ENCODE peak calls at places on chromosomes 2 and 18, in four cellular contexts. One of them, this sample, is unnamed.

GRCh38 chr18:7637269-7637668 is 70.2 kb downstream of the PTPRM start:
- DNase-seq in fibroblast of lung: peak; percentile 33
- DNase-seq in GM23338: no peak
- DNase-seq in neuronal stem cell: no peak
- DNase-seq in this sample: peak; percentile 92

GRCh38 chr18:5879479-5879882 is 15.8 kb downstream of the TMEM200C start:
- DNase-seq in fibroblast of lung: peak; percentile 66
- DNase-seq in GM23338: peak; percentile 43
- DNase-seq in neuronal stem cell: no peak
- DNase-seq in this sample: peak; percentile 58

GRCh38 chr2:220373878-220374277 is 746.4 kb downstream of the SLC4A3 start:
- DNase-seq in fibroblast of lung: peak; percentile 52
- DNase-seq in GM23338: peak; percentile 8
- DNase-seq in neuronal stem cell: no peak
- DNase-seq in this sample: peak; percentile 14

GRCh38 chr2:96775160-96775559 is 14.5 kb downstream of the CNNM4 start:
- DNase-seq in fibroblast of lung: no peak
- DNase-seq in GM23338: no peak
- DNase-seq in neuronal stem cell: no peak
- DNase-seq in this sample: peak; percentile 8

GRCh38 chr2:54901224-54901986 is 148.8 kb downstream of the RTN4 start:
- DNase-seq in fibroblast of lung: no peak
- DNase-seq in GM23338: no peak
- DNase-seq in neuronal stem cell: no peak
- DNase-seq in this sample: no peak

GRCh38 chr2:174038472-174038871 is 73.3 kb upstream of the SP3 start:
- DNase-seq in fibroblast of lung: no peak
- DNase-seq in GM23338: no peak
- DNase-seq in neuronal stem cell: no peak
- DNase-seq in this sample: no peak

GRCh38 chr2:6929196-6929874 is 12.1 kb downstream of the RNF144A start:
- DNase-seq in fibroblast of lung: peak; percentile 0
- DNase-seq in GM23338: no peak
- DNase-seq in neuronal stem cell: no peak
- DNase-seq in this sample: peak; percentile 18

GRCh38 chr18:12001400-12001799 is 20.1 kb downstream of the IMPA2 start:
- DNase-seq in fibroblast of lung: no peak
- DNase-seq in GM23338: no peak
- DNase-seq in neuronal stem cell: no peak
- DNase-seq in this sample: no peak

GRCh38 chr2:119428488-119429224 is 3.0 kb upstream of the TMEM37 start:
- DNase-seq in fibroblast of lung: no peak
- DNase-seq in GM23338: no peak
- DNase-seq in neuronal stem cell: no peak
- DNase-seq in this sample: no peak

GRCh38 chr2:159124441-159124911 is 156.0 kb downstream of the TANC1 start:
- DNase-seq in fibroblast of lung: peak; percentile 88
- DNase-seq in GM23338: peak; percentile 48
- DNase-seq in neuronal stem cell: no peak
- DNase-seq in this sample: peak; percentile 75

GRCh38 chr18:10687161-10687925 is 161.5 kb downstream of the NAPG start:
- DNase-seq in fibroblast of lung: no peak
- DNase-seq in GM23338: no peak
- DNase-seq in neuronal stem cell: no peak
- DNase-seq in this sample: no peak

GRCh38 chr2:49940616-49941015 is 786.3 kb upstream of the FSHR start:
- DNase-seq in fibroblast of lung: no peak
- DNase-seq in GM23338: no peak
- DNase-seq in neuronal stem cell: no peak
- DNase-seq in this sample: no peak

GRCh38 chr2:241568738-241569137 is 10.2 kb downstream of the BOK start:
- DNase-seq in fibroblast of lung: no peak
- DNase-seq in GM23338: no peak
- DNase-seq in neuronal stem cell: no peak
- DNase-seq in this sample: no peak

GRCh38 chr2:41413813-41414485 is 633.9 kb upstream of the PKDCC start:
- DNase-seq in fibroblast of lung: no peak
- DNase-seq in GM23338: no peak
- DNase-seq in neuronal stem cell: no peak
- DNase-seq in this sample: no peak

GRCh38 chr2:239226677-239227076 is 174.1 kb downstream of the HDAC4 start:
- DNase-seq in fibroblast of lung: no peak
- DNase-seq in GM23338: no peak
- DNase-seq in neuronal stem cell: no peak
- DNase-seq in this sample: no peak

GRCh38 chr2:181077128-181077709 is 96.8 kb downstream of the UBE2E3 start:
- DNase-seq in fibroblast of lung: peak; percentile 66
- DNase-seq in GM23338: peak; percentile 68
- DNase-seq in neuronal stem cell: peak; percentile 30
- DNase-seq in this sample: peak; percentile 74

GRCh38 chr2:234290671-234291070 is 206.2 kb downstream of the ARL4C start:
- DNase-seq in fibroblast of lung: no peak
- DNase-seq in GM23338: no peak
- DNase-seq in neuronal stem cell: no peak
- DNase-seq in this sample: no peak

GRCh38 chr2:151437630-151438029 is 27.9 kb downstream of the RIF1 start:
- DNase-seq in fibroblast of lung: peak; percentile 55
- DNase-seq in GM23338: peak; percentile 30
- DNase-seq in neuronal stem cell: no peak
- DNase-seq in this sample: peak; percentile 61

GRCh38 chr2:121237980-121238665 is 46.9 kb downstream of the TFCP2L1 start:
- DNase-seq in fibroblast of lung: no peak
- DNase-seq in GM23338: no peak
- DNase-seq in neuronal stem cell: no peak
- DNase-seq in this sample: peak; percentile 2

GRCh38 chr2:72712977-72713376 is 112.9 kb downstream of the EXOC6B start:
- DNase-seq in fibroblast of lung: no peak
- DNase-seq in GM23338: no peak
- DNase-seq in neuronal stem cell: no peak
- DNase-seq in this sample: no peak

GRCh38 chr2:141439524-141439923 is 691.3 kb downstream of the LRP1B start:
- DNase-seq in fibroblast of lung: peak; percentile 7
- DNase-seq in GM23338: no peak
- DNase-seq in neuronal stem cell: no peak
- DNase-seq in this sample: peak; percentile 8

GRCh38 chr2:80078290-80079036 is 226.1 kb downstream of the LRRTM1 start:
- DNase-seq in fibroblast of lung: no peak
- DNase-seq in GM23338: no peak
- DNase-seq in neuronal stem cell: no peak
- DNase-seq in this sample: no peak

GRCh38 chr18:13628211-13628610 is 98.1 kb downstream of the FAM210A start:
- DNase-seq in fibroblast of lung: no peak
- DNase-seq in GM23338: no peak
- DNase-seq in neuronal stem cell: no peak
- DNase-seq in this sample: no peak

GRCh38 chr2:23495661-23496114 is 110.7 kb downstream of the KLHL29 start:
- DNase-seq in fibroblast of lung: no peak
- DNase-seq in GM23338: no peak
- DNase-seq in neuronal stem cell: no peak
- DNase-seq in this sample: no peak

GRCh38 chr2:159091381-159091780 is 122.9 kb downstream of the TANC1 start:
- DNase-seq in fibroblast of lung: peak; percentile 75
- DNase-seq in GM23338: no peak
- DNase-seq in neuronal stem cell: no peak
- DNase-seq in this sample: peak; percentile 70

GRCh38 chr2:95274291-95275150 is at the start of gene PROM2:
- DNase-seq in fibroblast of lung: no peak
- DNase-seq in GM23338: peak; percentile 89
- DNase-seq in neuronal stem cell: no peak
- DNase-seq in this sample: peak; percentile 90

GRCh38 chr18:55185391-55185790 is 226.1 kb upstream of the CCDC68 start:
- DNase-seq in fibroblast of lung: no peak
- DNase-seq in GM23338: no peak
- DNase-seq in neuronal stem cell: no peak
- DNase-seq in this sample: peak; percentile 15

GRCh38 chr2:69693059-69693458 is 48.9 kb upstream of the ANXA4 start:
- DNase-seq in fibroblast of lung: no peak
- DNase-seq in GM23338: no peak
- DNase-seq in neuronal stem cell: no peak
- DNase-seq in this sample: no peak

GRCh38 chr2:69692424-69692823 is 48.9 kb upstream of the AAK1 start:
- DNase-seq in fibroblast of lung: peak; percentile 28
- DNase-seq in GM23338: no peak
- DNase-seq in neuronal stem cell: no peak
- DNase-seq in this sample: peak; percentile 89

GRCh38 chr2:69693472-69694450 is 48.2 kb upstream of the ANXA4 start:
- DNase-seq in fibroblast of lung: no peak
- DNase-seq in GM23338: no peak
- DNase-seq in neuronal stem cell: no peak
- DNase-seq in this sample: peak; percentile 32

GRCh38 chr2:69695850-69696216 is 46.1 kb upstream of the ANXA4 start:
- DNase-seq in fibroblast of lung: no peak
- DNase-seq in GM23338: no peak
- DNase-seq in neuronal stem cell: no peak
- DNase-seq in this sample: peak; percentile 38

GRCh38 chr2:69694894-69695849 is 46.8 kb upstream of the ANXA4 start:
- DNase-seq in fibroblast of lung: peak; percentile 76
- DNase-seq in GM23338: no peak
- DNase-seq in neuronal stem cell: no peak
- DNase-seq in this sample: peak; percentile 97
- H2AFZ ChIP-seq in fibroblast of lung: no peak overlapping the region
- H2AFZ ChIP-seq in GM23338: no peak overlapping the region
- H2AFZ ChIP-seq in neuronal stem cell: no peak overlapping the region
- H2AFZ ChIP-seq in this sample: peak overlapping the region; percentile 29

DNA sequence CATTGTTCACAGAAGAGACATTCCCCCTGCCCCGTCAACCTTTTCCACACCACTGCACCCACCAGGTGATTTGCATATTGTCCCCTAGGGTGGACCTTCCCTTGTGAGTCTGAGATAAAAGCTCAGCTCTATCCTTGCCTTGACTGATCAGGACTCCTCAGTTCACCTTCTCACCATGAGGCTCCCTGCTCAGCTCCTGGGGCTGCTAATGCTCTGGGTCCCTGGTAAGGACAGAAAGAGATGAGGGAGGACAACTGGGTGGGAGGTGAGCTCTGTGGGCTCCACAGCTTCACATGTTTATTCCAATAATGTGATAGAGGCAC is 1160.1 kb downstream of the RPIA start:
- DNase-seq in fibroblast of lung: no peak
- DNase-seq in GM23338: no peak
- DNase-seq in neuronal stem cell: no peak
- DNase-seq in this sample: no peak
- H3K4me2 ChIP-seq in fibroblast of lung: no peak overlapping the region
- H3K4me2 ChIP-seq in GM23338: no peak overlapping the region
- H3K4me2 ChIP-seq in neuronal stem cell: no peak overlapping the region
- H3K4me2 ChIP-seq in this sample: no peak overlapping the region

DNA sequence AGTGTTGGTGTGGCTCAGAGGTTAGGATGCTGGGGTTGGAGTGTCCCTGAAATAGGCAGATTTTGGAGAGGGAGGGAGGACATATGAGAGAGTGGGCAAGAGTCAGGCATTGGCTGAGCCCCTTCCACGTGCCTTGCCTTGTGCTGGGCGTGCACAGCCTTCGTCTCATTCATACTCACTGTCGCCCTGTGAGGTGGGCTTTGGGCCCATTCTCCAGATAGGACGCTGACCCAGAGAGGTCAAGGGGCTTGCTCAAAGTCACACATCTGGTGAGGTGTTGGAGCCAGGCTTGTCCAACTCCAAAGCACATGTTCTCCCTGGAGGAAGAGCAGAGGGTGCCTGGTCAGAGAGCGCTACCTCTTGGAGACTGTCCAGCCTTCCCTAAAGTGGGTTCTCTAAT is 166.8 kb downstream of the DYSF start:
- DNase-seq in fibroblast of lung: no peak
- DNase-seq in GM23338: no peak
- DNase-seq in neuronal stem cell: no peak
- DNase-seq in this sample: no peak
- H3K4me1 ChIP-seq in fibroblast of lung: no peaks in the 10 kb centered on the region
- H3K4me1 ChIP-seq in GM23338: no peaks in the 10 kb centered on the region
- H3K4me1 ChIP-seq in neuronal stem cell: peaks cover 1% of the 10 kb centered on the region
- H3K4me1 ChIP-seq in this sample: no peaks in the 10 kb centered on the region

GRCh38 chr2:207055254-207055653 is 110.5 kb downstream of the KLF7 start:
- DNase-seq in fibroblast of lung: no peak
- DNase-seq in GM23338: no peak
- DNase-seq in neuronal stem cell: no peak
- DNase-seq in this sample: no peak
- H2AFZ ChIP-seq in fibroblast of lung: no peak overlapping the region
- H2AFZ ChIP-seq in GM23338: peak overlapping the region; percentile 96
- H2AFZ ChIP-seq in neuronal stem cell: no peak overlapping the region
- H2AFZ ChIP-seq in this sample: no peak overlapping the region

DNA sequence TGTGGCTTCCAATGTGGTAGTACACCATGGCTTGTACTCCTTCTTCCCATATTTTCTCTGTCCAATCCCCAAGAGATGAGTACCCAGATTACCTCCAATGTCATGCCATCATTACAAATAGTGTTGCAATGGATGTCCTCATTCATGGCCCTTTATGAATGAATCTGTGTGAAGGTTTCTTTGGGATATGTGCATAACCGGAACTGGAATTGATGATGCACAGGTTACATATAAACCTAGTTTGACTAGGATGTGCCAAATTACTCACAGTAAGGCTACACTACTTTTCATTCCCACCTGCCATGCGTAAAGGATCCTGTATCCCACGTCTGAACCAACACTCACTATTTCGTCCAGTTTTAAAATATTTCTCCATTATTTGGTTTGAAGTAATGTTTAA is 173.9 kb upstream of the CXCR4 start:
- DNase-seq in fibroblast of lung: no peak
- DNase-seq in GM23338: no peak
- DNase-seq in neuronal stem cell: no peak
- DNase-seq in this sample: no peak
- H3K4me2 ChIP-seq in fibroblast of lung: no peak overlapping the region
- H3K4me2 ChIP-seq in GM23338: no peak overlapping the region
- H3K4me2 ChIP-seq in neuronal stem cell: no peak overlapping the region
- H3K4me2 ChIP-seq in this sample: no peak overlapping the region

GRCh38 chr2:157427922-157428303 is 16.0 kb downstream of the CYTIP start:
- DNase-seq in fibroblast of lung: no peak
- DNase-seq in GM23338: no peak
- DNase-seq in neuronal stem cell: no peak
- DNase-seq in this sample: no peak

GRCh38 chr2:157427003-157427921 is 16.6 kb downstream of the CYTIP start:
- DNase-seq in fibroblast of lung: no peak
- DNase-seq in GM23338: no peak
- DNase-seq in neuronal stem cell: no peak
- DNase-seq in this sample: no peak

GRCh38 chr2:157428500-157429175 is 15.3 kb downstream of the CYTIP start:
- DNase-seq in fibroblast of lung: no peak
- DNase-seq in GM23338: no peak
- DNase-seq in neuronal stem cell: no peak
- DNase-seq in this sample: no peak

GRCh38 chr2:157424374-157424773 is 19.5 kb downstream of the CYTIP start:
- DNase-seq in fibroblast of lung: no peak
- DNase-seq in GM23338: no peak
- DNase-seq in neuronal stem cell: no peak
- DNase-seq in this sample: no peak

DNA sequence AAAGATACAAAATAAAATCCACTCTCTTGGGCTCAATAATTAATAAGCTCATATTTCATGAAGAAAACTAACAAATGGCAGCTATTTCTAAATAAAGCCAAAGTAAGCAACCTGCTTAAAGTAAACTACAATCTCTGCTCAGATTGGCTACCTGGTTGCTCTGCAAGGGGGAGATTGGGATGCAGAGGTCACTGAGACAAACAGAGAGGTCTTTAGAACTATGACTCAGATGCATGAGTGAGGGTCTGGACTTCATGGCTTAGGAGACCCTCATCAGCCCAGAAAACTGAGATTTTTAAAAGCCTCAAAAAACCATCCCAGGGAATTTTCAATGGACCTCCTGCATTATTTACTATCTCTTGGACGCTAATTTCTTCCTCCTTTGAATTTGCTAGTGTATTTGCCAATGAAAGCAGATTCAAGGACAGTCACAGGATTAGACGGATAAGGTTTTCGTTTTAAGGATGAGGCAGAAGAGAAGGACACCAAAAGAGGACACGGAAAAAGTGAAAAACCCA is 17.4 kb downstream of the CYTIP start:
- DNase-seq in fibroblast of lung: no peak
- DNase-seq in GM23338: no peak
- DNase-seq in neuronal stem cell: no peak
- DNase-seq in this sample: no peak
- H3K4me1 ChIP-seq in fibroblast of lung: no peaks in the 10 kb centered on the region
- H3K4me1 ChIP-seq in GM23338: no peaks in the 10 kb centered on the region
- H3K4me1 ChIP-seq in neuronal stem cell: no peaks in the 10 kb centered on the region
- H3K4me1 ChIP-seq in this sample: no peaks in the 10 kb centered on the region